ENCODE peak calls at places on chromosomes 12 and 14, in eight cellular contexts. J is GM23338, Q is PC-3, C is hepatocyte, T is OCI-LY7, X is SK-N-SH, V is neural progenitor cell, G is HCT116. Z is an unnamed sample.

GRCh38 chr14:97120204-97121120 is 323.3 kb downstream of the VRK1 start:
- DNase-seq in J (no peak), Q (peak), C (no peak), T (no peak), X (no peak), V (no peak), G (no peak), Z (no peak)

GRCh38 chr12:3661028-3661427 is 91.9 kb downstream of the CRACR2A start:
- DNase-seq in J (no peak), Q (peak), C (no peak), T (no peak), X (no peak), V (no peak), G (peak), Z (no peak)

GRCh38 chr12:113322353-113322752 is 12.6 kb downstream of the SLC8B1 start:
- DNase-seq in J (no peak), Q (peak), C (no peak), T (no peak), X (no peak), V (no peak), G (no peak), Z (peak)

GRCh38 chr14:72970058-72970630 is 43.9 kb downstream of the DCAF4 start:
- DNase-seq in J (no peak), Q (no peak), C (no peak), T (no peak), X (no peak), V (no peak), G (no peak), Z (no peak)

GRCh38 chr12:89448951-89449371 is 75.6 kb downstream of the GALNT4 start:
- DNase-seq in J (no peak), Q (peak), C (no peak), T (no peak), X (no peak), V (no peak), G (no peak), Z (no peak)

GRCh38 chr12:29164477-29165163 is 15.5 kb downstream of the FAR2 start:
- DNase-seq in J (no peak), Q (peak), C (peak), T (peak), X (no peak), V (no peak), G (no peak), Z (peak)

GRCh38 chr14:93894992-93895391 is 32.2 kb upstream of the FAM181A start:
- DNase-seq in J (peak), Q (no peak), C (no peak), T (no peak), X (peak), V (peak), G (no peak), Z (no peak)

GRCh38 chr12:62933220-62933870 is 1.6 kb downstream of the PPM1H start:
- DNase-seq in J (peak), Q (peak), C (peak), T (no peak), X (peak), V (peak), G (no peak), Z (no peak)

GRCh38 chr14:66359500-66359899 is 126.7 kb upstream of the CCDC196 start:
- DNase-seq in J (peak), Q (peak), C (peak), T (peak), X (peak), V (peak), G (peak), Z (peak)

GRCh38 chr12:121773011-121773777 is 20.3 kb downstream of the RHOF start:
- DNase-seq in J (peak), Q (peak), C (peak), T (peak), X (peak), V (peak), G (peak), Z (peak)

GRCh38 chr14:55329999-55330710 is 58.9 kb downstream of the FBXO34 start:
- DNase-seq in J (no peak), Q (peak), C (no peak), T (no peak), X (no peak), V (no peak), G (no peak), Z (no peak)

GRCh38 chr14:75907722-75908330 is 74.0 kb downstream of the TGFB3 start:
- DNase-seq in J (no peak), Q (no peak), C (no peak), T (no peak), X (no peak), V (no peak), G (no peak), Z (no peak)

GRCh38 chr12:52205584-52206308 is 13.9 kb upstream of the KRT80 start:
- DNase-seq in J (no peak), Q (no peak), C (no peak), T (no peak), X (no peak), V (no peak), G (no peak), Z (no peak)

GRCh38 chr14:33401326-33401725 is 462.6 kb downstream of the NPAS3 start:
- DNase-seq in J (no peak), Q (peak), C (peak), T (no peak), X (no peak), V (peak), G (no peak), Z (no peak)

GRCh38 chr12:39441963-39442894 is 691 bp downstream of the KIF21A start:
- DNase-seq in J (peak), Q (peak), C (peak), T (no peak), X (peak), V (peak), G (no peak), Z (peak)

GRCh38 chr14:88535149-88535548 is 19.7 kb downstream of the PTPN21 start:
- DNase-seq in J (peak), Q (no peak), C (peak), T (no peak), X (no peak), V (peak), G (no peak), Z (no peak)

GRCh38 chr12:18752947-18753346 is 15.0 kb downstream of the CAPZA3 start:
- DNase-seq in J (peak), Q (no peak), C (no peak), T (no peak), X (no peak), V (peak), G (no peak), Z (no peak)

GRCh38 chr14:29222671-29223268 is 456.2 kb downstream of the FOXG1 start:
- DNase-seq in J (peak), Q (peak), C (peak), T (no peak), X (peak), V (no peak), G (no peak), Z (peak)

GRCh38 chr12:79127268-79127895 is 262.8 kb downstream of the SYT1 start:
- DNase-seq in J (no peak), Q (peak), C (peak), T (no peak), X (no peak), V (no peak), G (no peak), Z (no peak)

GRCh38 chr12:11650697-11651281 is 1.3 kb downstream of the ETV6 start:
- DNase-seq in J (no peak), Q (peak), C (peak), T (peak), X (peak), V (peak), G (no peak), Z (peak)

GRCh38 chr12:98955284-98955683 is 310.2 kb downstream of the APAF1 start:
- DNase-seq in J (peak), Q (peak), C (peak), T (peak), X (peak), V (peak), G (peak), Z (peak)

GRCh38 chr12:25977047-25977446 is 18.6 kb downstream of the RASSF8 start:
- DNase-seq in J (no peak), Q (no peak), C (no peak), T (no peak), X (no peak), V (peak), G (no peak), Z (no peak)

GRCh38 chr12:14317362-14318146 is 47.9 kb upstream of the ATF7IP start:
- DNase-seq in J (no peak), Q (no peak), C (no peak), T (no peak), X (no peak), V (no peak), G (no peak), Z (no peak)

GRCh38 chr14:75609606-75610476 is 31.4 kb downstream of the FLVCR2 start:
- DNase-seq in J (no peak), Q (no peak), C (no peak), T (no peak), X (no peak), V (no peak), G (no peak), Z (no peak)

GRCh38 chr12:81209001-81209400 is 131.1 kb downstream of the ACSS3 start:
- DNase-seq in J (no peak), Q (no peak), C (no peak), T (no peak), X (no peak), V (no peak), G (no peak), Z (no peak)

DNA sequence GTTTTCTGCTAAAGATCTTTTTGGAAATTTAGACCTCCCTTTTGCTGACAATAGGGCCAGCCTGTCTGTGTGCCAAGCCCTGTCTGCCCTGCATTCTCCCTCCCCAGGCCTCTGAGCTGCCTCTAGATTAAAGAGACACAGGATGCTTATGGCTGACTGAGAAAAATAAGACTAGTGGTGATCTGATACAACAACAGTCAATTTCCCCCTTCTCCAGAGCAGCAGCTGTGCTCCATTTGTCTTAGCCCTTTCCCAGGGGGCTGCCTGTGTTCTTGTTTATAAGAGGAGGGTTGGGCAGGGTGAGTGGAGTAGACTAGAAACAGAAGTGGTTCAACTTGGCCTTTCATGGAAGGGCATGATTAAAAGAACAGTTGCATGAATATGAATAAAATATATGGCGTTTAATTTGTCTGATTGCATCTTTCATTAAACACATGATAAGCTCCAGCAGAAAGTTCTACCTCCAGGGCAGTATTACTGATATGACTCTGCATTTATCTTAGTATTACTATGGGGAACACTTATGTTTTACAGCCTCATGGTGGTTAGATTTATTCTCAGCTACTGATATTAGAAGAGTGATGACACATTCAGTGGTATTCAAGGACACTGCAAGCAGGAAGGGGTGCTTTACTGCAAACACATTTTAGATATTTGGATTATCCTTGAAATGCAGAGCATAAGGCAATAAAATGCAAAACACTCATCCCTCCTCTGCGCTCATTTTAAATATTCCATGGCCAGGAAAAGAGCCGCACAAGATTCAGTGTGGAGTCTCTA is 150.1 kb upstream of the CLEC14A start:
- DNase-seq in J (peak), Q (peak), C (no peak), T (no peak), X (no peak), V (peak), G (no peak), Z (no peak)
- TF ChIP-seq CTCF in J (peak), Q (no peak), C (no peak), T (no peak), X (peak), V (peak), G (no peak), Z (no peak)

GRCh38 chr12:57993030-57993429 is 51.7 kb downstream of the ATP23 start:
- DNase-seq in J (peak), Q (no peak), C (no peak), T (no peak), X (no peak), V (no peak), G (no peak), Z (no peak)
- TF ChIP-seq EZH2phosphoT487 in J (no peak), Q (no peak), C (no peak), T (no peak), X (no peak), V (no peak), G (no peak), Z (no peak)

GRCh38 chr12:111424189-111424792 is 18.6 kb downstream of the SH2B3 start:
- DNase-seq in J (no peak), Q (no peak), C (no peak), T (no peak), X (no peak), V (no peak), G (no peak), Z (no peak)
- H3K27ac ChIP-seq in J (peak), Q (no peak), C (no peak), T (no peak), X (no peak), V (no peak), G (no peak), Z (no peak)

GRCh38 chr12:32440120-32440865 is 40.9 kb downstream of the FGD4 start:
- DNase-seq in J (no peak), Q (no peak), C (no peak), T (no peak), X (no peak), V (no peak), G (no peak), Z (no peak)
- TF ChIP-seq CTCF in J (no peak), Q (no peak), C (no peak), T (peak), X (no peak), V (peak), G (no peak), Z (no peak)

GRCh38 chr14:44912041-44912869 is 49.5 kb downstream of the KLHL28 start:
- DNase-seq in J (peak), Q (no peak), C (no peak), T (no peak), X (peak), V (no peak), G (no peak), Z (no peak)

GRCh38 chr14:44910826-44911225 is 50.9 kb downstream of the KLHL28 start:
- DNase-seq in J (peak), Q (no peak), C (no peak), T (no peak), X (no peak), V (no peak), G (no peak), Z (no peak)

DNA sequence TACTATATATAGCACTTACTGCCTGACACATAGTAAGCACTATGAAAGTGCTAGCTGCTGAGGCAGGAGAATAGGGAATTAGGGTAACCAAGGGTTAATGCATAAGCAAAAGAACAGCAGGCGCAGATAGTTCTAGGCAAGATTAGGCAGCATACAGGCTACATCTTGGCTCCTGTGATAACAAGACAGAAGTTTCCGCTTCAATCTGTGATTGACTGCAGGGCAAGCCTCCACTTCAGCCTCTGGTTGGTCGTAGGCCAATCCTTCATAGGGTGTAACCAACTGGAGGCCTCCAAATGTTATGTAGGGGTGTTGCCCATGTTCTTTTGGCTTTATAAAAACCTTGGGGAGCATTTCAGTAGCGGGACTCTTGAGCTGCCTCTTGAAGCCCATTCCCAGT is 46.9 kb downstream of the KLHL28 start:
- DNase-seq in J (peak), Q (peak), C (peak), T (no peak), X (no peak), V (peak), G (no peak), Z (no peak)
- TF ChIP-seq EZH2phosphoT487 in J (no peak), Q (no peak), C (no peak), T (no peak), X (no peak), V (no peak), G (no peak), Z (no peak)

GRCh38 chr14:86596024-86596423 is 1066.1 kb downstream of the FLRT2 start:
- DNase-seq in J (no peak), Q (no peak), C (no peak), T (no peak), X (no peak), V (no peak), G (no peak), Z (peak)
- H3K27ac ChIP-seq in J (no peak), Q (no peak), C (no peak), T (no peak), X (no peak), V (no peak), G (no peak), Z (peak)

DNA sequence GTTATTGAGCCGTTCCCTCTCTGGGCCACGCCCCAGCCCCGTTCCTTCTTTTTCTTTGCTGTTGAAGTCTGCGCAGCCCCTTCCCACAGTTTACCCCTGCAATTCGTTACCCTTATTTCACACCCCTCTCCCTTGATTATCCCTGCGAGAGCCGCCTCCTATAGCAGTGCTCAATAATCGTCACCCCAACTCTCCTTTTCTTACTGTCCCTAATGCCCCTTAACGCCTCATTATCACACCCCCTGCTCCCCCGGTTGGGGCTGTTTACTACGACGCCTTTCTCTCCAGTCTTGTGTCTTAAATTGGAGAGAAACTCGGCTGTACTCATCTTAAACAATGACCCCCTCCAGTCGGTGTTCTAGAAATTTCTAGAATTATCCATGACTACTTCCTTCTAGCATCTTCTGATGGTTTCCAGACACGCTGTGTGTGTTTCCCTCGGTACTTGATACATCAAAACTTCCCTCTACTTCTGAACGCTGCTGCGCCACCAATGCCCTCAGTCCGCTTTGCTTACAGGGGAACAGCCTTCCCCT is 713 bp upstream of the FBXL14 start:
- DNase-seq in J (no peak), Q (no peak), C (peak), T (peak), X (no peak), V (peak), G (no peak), Z (no peak)
- TF ChIP-seq CTCF in J (no peak), Q (no peak), C (no peak), T (no peak), X (no peak), V (no peak), G (no peak), Z (no peak)

DNA sequence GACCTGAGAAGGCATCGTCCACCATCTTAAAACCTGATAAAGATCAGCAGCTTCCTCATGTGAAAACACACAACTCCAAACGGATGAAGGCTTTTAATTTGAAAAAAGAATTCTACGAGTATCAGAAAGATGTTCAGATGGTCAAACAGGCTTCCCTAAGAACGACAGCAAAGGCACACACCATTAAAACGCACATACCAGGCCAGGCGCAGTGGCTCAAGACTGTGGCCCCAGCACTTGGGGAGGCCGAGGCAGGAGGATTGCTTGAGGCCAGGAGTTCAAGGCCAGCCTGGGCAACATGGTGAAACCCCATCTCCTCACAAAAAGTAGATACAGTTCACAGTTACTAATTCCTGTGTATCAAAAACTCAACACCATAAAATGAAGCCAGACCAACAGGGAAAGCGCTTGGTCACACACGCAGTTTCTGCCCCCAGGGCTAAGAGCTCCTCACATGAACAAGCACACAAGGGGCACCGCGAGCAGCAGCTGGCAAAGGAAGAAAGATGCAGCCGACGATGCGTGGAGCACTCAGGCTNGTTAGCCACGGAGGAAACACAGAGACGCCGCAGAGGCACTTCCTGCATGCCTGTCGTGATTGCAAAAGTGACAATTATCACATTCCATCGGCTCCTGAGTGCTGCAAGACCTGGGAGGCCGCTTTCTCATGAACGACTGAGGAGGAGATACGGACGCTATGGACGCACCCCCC is 78.0 kb downstream of the NOC4L start:
- DNase-seq in J (peak), Q (peak), C (peak), T (peak), X (no peak), V (peak), G (peak), Z (no peak)
- TF ChIP-seq EZH2phosphoT487 in J (no peak), Q (no peak), C (no peak), T (no peak), X (no peak), V (no peak), G (no peak), Z (no peak)

GRCh38 chr14:92494512-92494911 is 19.1 kb upstream of the RIN3 start:
- DNase-seq in J (no peak), Q (no peak), C (no peak), T (no peak), X (no peak), V (no peak), G (no peak), Z (peak)
- H3K27ac ChIP-seq in J (no peak), Q (no peak), C (no peak), T (no peak), X (no peak), V (no peak), G (no peak), Z (peak)